ENCODE peak calls at places on chromosomes 3 and 15, in nine cellular contexts. L, N, B, W, K, X, J, Q and G are unnamed samples.

GRCh38 chr3:80097674-80098073 is 329.9 kb upstream of the ROBO1 start:
- DNase-seq in L (no peak), N (no peak), B (no peak), W (no peak), K (no peak), X (no peak), J (no peak), Q (no peak), G (no peak)

GRCh38 chr15:73686781-73687256 is 2.6 kb downstream of the CD276 start:
- DNase-seq in L (no peak), N (peak; percentile 49), B (no peak), W (no peak), K (peak; percentile 40), X (no peak), J (peak; percentile 19), Q (no peak), G (no peak)

GRCh38 chr3:32946973-32947372 is 4.5 kb upstream of the CCR4 start:
- DNase-seq in L (no peak), N (no peak), B (no peak), W (no peak), K (no peak), X (no peak), J (no peak), Q (no peak), G (no peak)

GRCh38 chr3:53817809-53818208 is 28.4 kb downstream of the CHDH start:
- DNase-seq in L (no peak), N (no peak), B (no peak), W (no peak), K (no peak), X (no peak), J (no peak), Q (no peak), G (no peak)

GRCh38 chr15:37165420-37165819 is 65.1 kb upstream of the MEIS2 start:
- DNase-seq in L (no peak), N (no peak), B (no peak), W (no peak), K (no peak), X (no peak), J (no peak), Q (no peak), G (no peak)

GRCh38 chr3:134445095-134445494 is 40.7 kb downstream of the ANAPC13 start:
- DNase-seq in L (no peak), N (no peak), B (no peak), W (no peak), K (no peak), X (no peak), J (no peak), Q (no peak), G (no peak)

GRCh38 chr15:23437146-23437545 is 9.9 kb downstream of the GOLGA6L2 start:
- DNase-seq in L (no peak), N (no peak), B (no peak), W (no peak), K (no peak), X (no peak), J (no peak), Q (no peak), G (no peak)

GRCh38 chr3:194129581-194130133 is 6.3 kb upstream of the HES1 start:
- DNase-seq in L (no peak), N (peak; percentile 78), B (peak; percentile 17), W (peak; percentile 44), K (no peak), X (no peak), J (no peak), Q (no peak), G (no peak)

GRCh38 chr3:1087066-1087555 is 5.7 kb upstream of the CNTN6 start:
- DNase-seq in L (no peak), N (peak; percentile 56), B (no peak), W (no peak), K (peak; percentile 75), X (no peak), J (no peak), Q (no peak), G (no peak)

GRCh38 chr3:1079641-1080040 is 13.2 kb upstream of the CNTN6 start:
- DNase-seq in L (no peak), N (no peak), B (no peak), W (no peak), K (no peak), X (no peak), J (no peak), Q (no peak), G (no peak)

GRCh38 chr3:1082024-1082633 is 10.7 kb upstream of the CNTN6 start:
- DNase-seq in L (no peak), N (peak; percentile 82), B (peak; percentile 20), W (peak; percentile 43), K (peak; percentile 57), X (no peak), J (no peak), Q (no peak), G (no peak)
- H3K27ac ChIP-seq in L (no peak overlapping the region), N (no peak overlapping the region), B (no peak overlapping the region), W (no peak overlapping the region), K (no peak overlapping the region), X (no peak overlapping the region), J (no peak overlapping the region), Q (no peak overlapping the region), G (no peak overlapping the region)

GRCh38 chr3:136728918-136729317 is 23.3 kb downstream of the STAG1 start:
- DNase-seq in L (no peak), N (peak; percentile 66), B (no peak), W (no peak), K (no peak), X (no peak), J (no peak), Q (no peak), G (no peak)
- H3K4me1 ChIP-seq in L (peaks cover 81% of the 10 kb centered on the region), N (peaks cover 3% of the 10 kb centered on the region), B (peaks cover 52% of the 10 kb centered on the region), W (peaks cover 25% of the 10 kb centered on the region), K (peaks cover 51% of the 10 kb centered on the region), X (peaks cover 50% of the 10 kb centered on the region), J (peaks cover 21% of the 10 kb centered on the region), Q (peaks cover 65% of the 10 kb centered on the region), G (peaks cover 29% of the 10 kb centered on the region)

GRCh38 chr15:96344120-96344705 is 13.7 kb downstream of the NR2F2 start:
- DNase-seq in L (no peak), N (no peak), B (no peak), W (no peak), K (no peak), X (no peak), J (no peak), Q (no peak), G (no peak)

GRCh38 chr15:96344706-96345559 is 14.4 kb downstream of the NR2F2 start:
- DNase-seq in L (no peak), N (no peak), B (no peak), W (no peak), K (no peak), X (no peak), J (no peak), Q (no peak), G (no peak)

GRCh38 chr15:96342611-96343528 is 12.4 kb downstream of the NR2F2 start:
- DNase-seq in L (no peak), N (no peak), B (no peak), W (no peak), K (no peak), X (no peak), J (no peak), Q (no peak), G (no peak)

GRCh38 chr15:96342143-96342466 is 11.6 kb downstream of the NR2F2 start:
- DNase-seq in L (no peak), N (no peak), B (no peak), W (no peak), K (no peak), X (no peak), J (no peak), Q (no peak), G (no peak)

GRCh38 chr15:96343529-96344072 is 13.1 kb downstream of the NR2F2 start:
- DNase-seq in L (no peak), N (no peak), B (no peak), W (no peak), K (no peak), X (no peak), J (no peak), Q (no peak), G (no peak)
- H3K4me3 ChIP-seq in L (no peak overlapping the region), N (no peak overlapping the region), B (peak overlapping the region; percentile 86), W (no peak overlapping the region), K (peak overlapping the region; percentile 78), X (no peak overlapping the region), J (no peak overlapping the region), Q (peak overlapping the region; percentile 6), G (no peak overlapping the region)

GRCh38 chr15:78004919-78005634 is 72.4 kb downstream of the TBC1D2B start:
- DNase-seq in L (no peak), N (peak; percentile 6), B (peak; percentile 79), W (peak; percentile 60), K (peak; percentile 88), X (no peak), J (no peak), Q (peak; percentile 28), G (no peak)
- H3K27ac ChIP-seq in L (no peak overlapping the region), N (no peak overlapping the region), B (peak overlapping the region; percentile 49), W (peak overlapping the region; percentile 44), K (peak overlapping the region; percentile 65), X (no peak overlapping the region), J (no peak overlapping the region), Q (peak overlapping the region; percentile 36), G (no peak overlapping the region)

GRCh38 chr3:73098873-73099272 is 37.4 kb downstream of the EBLN2 start:
- DNase-seq in L (no peak), N (no peak), B (no peak), W (no peak), K (no peak), X (no peak), J (no peak), Q (no peak), G (no peak)

GRCh38 chr3:73094127-73094526 is 32.7 kb downstream of the EBLN2 start:
- DNase-seq in L (no peak), N (peak; percentile 53), B (no peak), W (no peak), K (no peak), X (peak; percentile 29), J (peak; percentile 24), Q (no peak), G (no peak)

GRCh38 chr3:73096169-73096568 is 34.7 kb downstream of the EBLN2 start:
- DNase-seq in L (no peak), N (no peak), B (no peak), W (no peak), K (no peak), X (no peak), J (no peak), Q (no peak), G (no peak)

GRCh38 chr3:73098026-73098425 is 36.6 kb downstream of the EBLN2 start:
- DNase-seq in L (no peak), N (no peak), B (no peak), W (no peak), K (no peak), X (no peak), J (no peak), Q (no peak), G (no peak)

DNA sequence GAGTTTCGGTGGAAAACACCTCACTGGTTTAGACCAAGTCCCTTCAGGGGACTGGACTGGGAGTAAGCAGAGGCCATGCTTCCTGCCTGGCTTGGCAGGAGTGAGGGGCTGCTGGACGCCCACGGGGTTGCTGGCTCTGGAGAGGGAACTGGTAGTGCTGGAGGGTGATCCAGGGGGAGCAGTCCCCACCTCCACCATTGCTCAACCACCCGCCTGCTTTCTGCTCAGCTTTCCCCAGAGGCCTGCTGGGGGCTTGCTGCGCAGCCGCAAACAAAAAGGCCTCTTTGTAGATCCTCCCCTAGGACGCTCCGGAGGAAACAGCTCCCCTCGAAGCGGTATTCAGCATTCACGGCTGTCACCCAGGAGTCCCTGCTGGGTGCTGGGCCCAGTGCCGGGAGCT is 33.5 kb downstream of the EBLN2 start:
- DNase-seq in L (no peak), N (peak; percentile 69), B (no peak), W (no peak), K (no peak), X (no peak), J (no peak), Q (no peak), G (no peak)
- H3K4me1 ChIP-seq in L (no peaks in the 10 kb centered on the region), N (peaks cover 3% of the 10 kb centered on the region), B (peaks cover 3% of the 10 kb centered on the region), W (no peaks in the 10 kb centered on the region), K (peaks cover 7% of the 10 kb centered on the region), X (peaks cover 4% of the 10 kb centered on the region), J (no peaks in the 10 kb centered on the region), Q (no peaks in the 10 kb centered on the region), G (no peaks in the 10 kb centered on the region)